ENCODE peak calls at places on chromosomes 5 and 9, in ten cellular contexts. A is endothelial cell, P is kidney epithelial cell, K is glutamatergic neuron, V is pancreas, R is progenitor cell of endocrine pancreas, C is Calu3, Q is dorsolateral prefrontal cortex, S is AG10803, M is WERI-Rb-1. Y is an unnamed sample.
A peak's percentile ranks its signal among the peaks of the same experiment; 100 is the strongest.

GRCh38 chr5:35771321-35771720 is 85.4 kb upstream of the IL7R start:
- DNase-seq in A (no peak), P (no peak), K (no peak), V (no peak), R (no peak), C (no peak), Q (no peak), S (peak; percentile 90), M (no peak), Y (no peak)

GRCh38 chr9:88060746-88061145 is 77.5 kb downstream of the SPATA31C2 start:
- DNase-seq in A (no peak), P (no peak), K (no peak), V (no peak), R (no peak), C (no peak), Q (no peak), S (no peak), M (no peak), Y (no peak)

GRCh38 chr9:129682381-129682780 is 16.9 kb downstream of the PRRX2 start:
- DNase-seq in A (no peak), P (no peak), K (no peak), V (no peak), R (no peak), C (no peak), Q (no peak), S (no peak), M (no peak), Y (no peak)

GRCh38 chr9:120362446-120362845 is 217.5 kb downstream of the CDK5RAP2 start:
- DNase-seq in A (no peak), P (peak; percentile 52), K (no peak), V (no peak), R (no peak), C (no peak), Q (no peak), S (no peak), M (no peak), Y (no peak)

GRCh38 chr9:101764455-101764854 is 26.0 kb upstream of the GRIN3A start:
- DNase-seq in A (no peak), P (no peak), K (no peak), V (no peak), R (no peak), C (no peak), Q (no peak), S (no peak), M (no peak), Y (no peak)

GRCh38 chr5:75059887-75060286 is 7.5 kb upstream of the GCNT4 start:
- DNase-seq in A (no peak), P (no peak), K (no peak), V (no peak), R (no peak), C (no peak), Q (no peak), S (no peak), M (no peak), Y (no peak)

GRCh38 chr9:94967481-94967880 is 241.0 kb downstream of the AOPEP start:
- DNase-seq in A (no peak), P (no peak), K (no peak), V (peak; percentile 44), R (no peak), C (peak; percentile 43), Q (no peak), S (no peak), M (no peak), Y (no peak)

GRCh38 chr9:93315118-93315517 is 131.2 kb downstream of the WNK2 start:
- DNase-seq in A (no peak), P (no peak), K (no peak), V (no peak), R (no peak), C (no peak), Q (no peak), S (no peak), M (no peak), Y (no peak)

GRCh38 chr5:77171141-77171910 is 39.2 kb upstream of the PDE8B start:
- DNase-seq in A (no peak), P (no peak), K (no peak), V (no peak), R (no peak), C (no peak), Q (no peak), S (no peak), M (no peak), Y (no peak)

GRCh38 chr5:96377167-96377566 is 55.9 kb downstream of the PCSK1 start:
- DNase-seq in A (no peak), P (no peak), K (no peak), V (no peak), R (no peak), C (no peak), Q (no peak), S (peak; percentile 11), M (no peak), Y (no peak)

GRCh38 chr9:134217431-134218210 is 53.3 kb upstream of the RNU6ATAC start:
- DNase-seq in A (no peak), P (no peak), K (peak; percentile 5), V (no peak), R (no peak), C (peak; percentile 19), Q (no peak), S (no peak), M (peak; percentile 58), Y (no peak)

GRCh38 chr5:60177596-60177995 is 284.1 kb upstream of the PDE4D start:
- DNase-seq in A (no peak), P (no peak), K (no peak), V (no peak), R (no peak), C (no peak), Q (no peak), S (no peak), M (no peak), Y (no peak)

GRCh38 chr5:133050500-133050899 is 1.3 kb upstream of the HSPA4 start:
- DNase-seq in A (no peak), P (no peak), K (no peak), V (no peak), R (no peak), C (no peak), Q (no peak), S (no peak), M (no peak), Y (no peak)

GRCh38 chr5:177403826-177404640 is 3.6 kb upstream of the PFN3 start:
- DNase-seq in A (peak; percentile 80), P (no peak), K (peak; percentile 85), V (peak; percentile 88), R (peak; percentile 61), C (peak; percentile 92), Q (no peak), S (peak; percentile 74), M (peak; percentile 76), Y (peak; percentile 61)

GRCh38 chr5:177399903-177400868 is at the start of gene PFN3:
- DNase-seq in A (no peak), P (no peak), K (peak; percentile 53), V (no peak), R (no peak), C (no peak), Q (no peak), S (peak; percentile 8), M (no peak), Y (no peak)

GRCh38 chr5:177404641-177405134 is 4.2 kb upstream of the PFN3 start:
- DNase-seq in A (no peak), P (no peak), K (no peak), V (peak; percentile 38), R (no peak), C (no peak), Q (no peak), S (no peak), M (no peak), Y (no peak)

GRCh38 chr5:177403194-177403825 is 2.8 kb upstream of the PFN3 start:
- DNase-seq in A (no peak), P (no peak), K (peak; percentile 47), V (no peak), R (no peak), C (peak; percentile 44), Q (no peak), S (no peak), M (peak; percentile 33), Y (peak; percentile 21)

GRCh38 chr5:177402271-177403043 is 2.0 kb upstream of the PFN3 start:
- DNase-seq in A (peak; percentile 61), P (no peak), K (peak; percentile 82), V (peak; percentile 83), R (peak; percentile 54), C (peak; percentile 93), Q (no peak), S (peak; percentile 24), M (peak; percentile 83), Y (peak; percentile 66)
- TF ChIP-seq CTCF in A (peak; percentile 41), P (peak; percentile 66), K (peak; percentile 23), V (no peak), R (peak; percentile 64), C (peak; percentile 81), Q (no peak), S (peak; percentile 42), M (peak; percentile 71), Y (peak; percentile 65)

GRCh38 chr9:82582693-82583092 is 480.2 kb downstream of the RASEF start:
- DNase-seq in A (no peak), P (no peak), K (no peak), V (peak; percentile 19), R (no peak), C (no peak), Q (no peak), S (no peak), M (no peak), Y (no peak)
- TF ChIP-seq CTCF in A (no peak), P (no peak), K (no peak), V (no peak), R (no peak), C (no peak), Q (no peak), S (no peak), M (no peak), Y (no peak)

DNA sequence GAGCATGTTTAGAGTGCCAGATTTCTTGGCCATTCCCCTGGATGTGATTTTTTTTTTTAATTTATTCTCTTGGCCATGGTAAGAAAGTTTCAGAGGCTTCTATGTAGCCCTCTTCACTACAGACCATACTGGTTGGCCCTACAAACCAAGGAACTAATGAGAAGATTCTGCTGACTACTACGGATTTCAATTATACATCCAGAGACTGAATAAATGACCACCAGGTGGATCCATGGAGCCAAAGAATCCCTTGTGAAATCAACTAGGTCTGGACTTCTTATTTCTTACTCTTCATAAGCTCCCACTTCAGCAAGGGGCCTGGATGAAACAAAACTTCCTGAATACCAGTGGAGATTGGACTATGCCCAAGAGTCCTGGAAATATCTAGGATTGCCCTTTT is 27.6 kb downstream of the ZNF622 start:
- DNase-seq in A (no peak), P (no peak), K (no peak), V (no peak), R (no peak), C (no peak), Q (no peak), S (peak; percentile 6), M (no peak), Y (no peak)
- TF ChIP-seq CTCF in A (no peak), P (no peak), K (no peak), V (no peak), R (no peak), C (no peak), Q (no peak), S (peak; percentile 27), M (peak; percentile 4), Y (no peak)

GRCh38 chr9:81083062-81083461 is 606.3 kb downstream of the TLE1 start:
- DNase-seq in A (no peak), P (no peak), K (no peak), V (no peak), R (no peak), C (no peak), Q (no peak), S (no peak), M (peak; percentile 32), Y (no peak)
- TF ChIP-seq CTCF in A (no peak), P (peak; percentile 18), K (peak; percentile 17), V (no peak), R (peak; percentile 45), C (no peak), Q (no peak), S (peak; percentile 16), M (peak; percentile 51), Y (peak; percentile 46)

GRCh38 chr5:172741206-172741582 is 29.8 kb downstream of the DUSP1 start:
- DNase-seq in A (no peak), P (no peak), K (no peak), V (no peak), R (no peak), C (no peak), Q (no peak), S (no peak), M (no peak), Y (no peak)
- TF ChIP-seq CTCF in A (no peak), P (no peak), K (no peak), V (no peak), R (no peak), C (no peak), Q (no peak), S (no peak), M (no peak), Y (no peak)